ENCODE peak calls at places on chromosome 10, in nine cellular contexts. P is astrocyte of the hippocampus, H is upper lobe of right lung, Q is NCI-H1092, F is SJSA1, L is breast epithelium, W is T-helper 9 cell, T is activated T-cell treated with anti-CD3 and anti-CD28 coated beads for 24 hours, A is A549. S is an unnamed sample.

GRCh38 chr10:31142026-31142425 is 110.4 kb upstream of the ZNF438 start:
- DNase-seq in A (no peak), Q (no peak), F (peak; percentile 65), P (peak; percentile 92), H (no peak), W (no peak), L (no peak), T (no peak), S (peak; percentile 92)

GRCh38 chr10:15321431-15322321 is 49.4 kb downstream of the FAM171A1 start:
- DNase-seq in H (no peak), T (no peak), L (no peak), A (no peak), Q (no peak), F (peak; percentile 37), W (no peak), P (peak; percentile 62), S (peak; percentile 46)

GRCh38 chr10:88272186-88272585 is 310.9 kb downstream of the RNLS start:
- DNase-seq in L (no peak), W (no peak), Q (no peak), A (no peak), H (no peak), F (no peak), T (no peak), P (no peak), S (no peak)

GRCh38 chr10:132094581-132095234 is 29.0 kb downstream of the JAKMIP3 start:
- DNase-seq in F (no peak), Q (no peak), A (peak; percentile 73), H (peak; percentile 25), W (no peak), P (no peak), L (no peak), T (no peak), S (no peak)

GRCh38 chr10:113539789-113540188 is 13.1 kb upstream of the HABP2 start:
- DNase-seq in H (no peak), L (no peak), P (peak; percentile 70), A (no peak), W (no peak), Q (no peak), F (no peak), T (no peak), S (peak; percentile 24)

GRCh38 chr10:14588084-14588937 is 186.4 kb downstream of the FAM107B start:
- DNase-seq in Q (no peak), T (peak; percentile 59), H (no peak), F (peak; percentile 98), A (peak; percentile 76), W (no peak), P (peak; percentile 91), L (no peak), S (peak; percentile 84)

GRCh38 chr10:132138596-132138995 is 48.2 kb upstream of the DPYSL4 start:
- DNase-seq in T (no peak), H (no peak), W (no peak), A (no peak), F (no peak), P (no peak), Q (no peak), L (no peak), S (no peak)

GRCh38 chr10:106652279-106652678 is 512.2 kb downstream of the SORCS1 start:
- DNase-seq in P (no peak), W (no peak), L (no peak), F (no peak), A (no peak), Q (no peak), H (no peak), T (no peak), S (no peak)

GRCh38 chr10:451021-451471 is 238.4 kb downstream of the DIP2C start:
- DNase-seq in T (peak; percentile 30), P (peak; percentile 78), H (no peak), L (no peak), F (peak; percentile 31), A (no peak), W (peak; percentile 45), Q (no peak), S (peak; percentile 28)

GRCh38 chr10:88791924-88792323 is 10.6 kb upstream of the LIPM start:
- DNase-seq in F (peak; percentile 11), A (peak; percentile 57), Q (no peak), W (no peak), P (peak; percentile 12), T (no peak), L (no peak), H (no peak), S (no peak)

GRCh38 chr10:89697946-89698345 is 3.4 kb upstream of the KIF20B start:
- DNase-seq in P (no peak), Q (no peak), A (no peak), F (no peak), T (no peak), H (no peak), W (no peak), L (no peak), S (no peak)

GRCh38 chr10:119341236-119342016 is 134.1 kb downstream of the GRK5 start:
- DNase-seq in Q (no peak), A (peak; percentile 28), P (peak; percentile 77), W (no peak), F (peak; percentile 41), H (peak; percentile 43), L (no peak), T (peak; percentile 44), S (peak; percentile 71)

GRCh38 chr10:117980216-117980615 is 66.5 kb downstream of the RAB11FIP2 start:
- DNase-seq in T (no peak), L (no peak), H (no peak), W (no peak), A (peak; percentile 14), F (peak; percentile 28), Q (no peak), P (peak; percentile 34), S (peak; percentile 68)

GRCh38 chr10:1575481-1576244 is 161.7 kb downstream of the ADARB2 start:
- DNase-seq in T (no peak), W (no peak), A (no peak), Q (no peak), L (no peak), H (no peak), P (no peak), F (no peak), S (no peak)

GRCh38 chr10:90998733-90999511 is 78.0 kb upstream of the ANKRD1 start:
- DNase-seq in F (no peak), W (no peak), Q (no peak), H (no peak), T (no peak), P (no peak), L (no peak), A (no peak), S (no peak)

GRCh38 chr10:1241322-1241890 is 185.2 kb downstream of the WDR37 start:
- DNase-seq in F (no peak), H (no peak), L (no peak), Q (no peak), P (no peak), W (no peak), A (no peak), T (no peak), S (no peak)

GRCh38 chr10:116056445-116057293 is 216.3 kb downstream of the GFRA1 start:
- DNase-seq in W (no peak), L (no peak), H (no peak), A (peak; percentile 60), F (no peak), P (no peak), Q (no peak), T (no peak), S (no peak)

GRCh38 chr10:101649530-101650085 is 45.4 kb downstream of the FBXW4 start:
- DNase-seq in F (no peak), L (no peak), T (no peak), Q (no peak), W (no peak), P (no peak), A (no peak), H (no peak), S (no peak)

GRCh38 chr10:132483394-132483793 is 54.2 kb upstream of the INPP5A start:
- DNase-seq in A (no peak), W (no peak), Q (no peak), H (no peak), P (no peak), T (no peak), L (no peak), F (no peak), S (no peak)